ENCODE peak calls at places on chromosome 21, in five cellular contexts. One of them, this sample, is unnamed. For H3K4me1, the result is how much of the 10 kb centered on the place peaks cover.

GRCh38 chr21:31132574-31133242 is 94.4 kb upstream of the KRTAP19-8 start:
- DNase-seq in A549: no peak
- DNase-seq in Panc1: no peak
- DNase-seq in colonic mucosa: no peak
- DNase-seq in CD4-positive, alpha-beta memory T cell: peak
- DNase-seq in this sample: peak

GRCh38 chr21:15498455-15498854 is 231.3 kb upstream of the USP25 start:
- DNase-seq in A549: no peak
- DNase-seq in Panc1: no peak
- DNase-seq in colonic mucosa: no peak
- DNase-seq in CD4-positive, alpha-beta memory T cell: no peak
- DNase-seq in this sample: no peak

GRCh38 chr21:41283211-41283818 is 33.3 kb upstream of the FAM3B start:
- DNase-seq in A549: peak
- DNase-seq in Panc1: peak
- DNase-seq in colonic mucosa: peak
- DNase-seq in CD4-positive, alpha-beta memory T cell: peak
- DNase-seq in this sample: peak

GRCh38 chr21:25895565-25896205 is 160.9 kb downstream of the GABPA start:
- DNase-seq in A549: no peak
- DNase-seq in Panc1: no peak
- DNase-seq in colonic mucosa: no peak
- DNase-seq in CD4-positive, alpha-beta memory T cell: peak
- DNase-seq in this sample: peak

GRCh38 chr21:31216206-31216605 is 127.9 kb downstream of the TIAM1 start:
- DNase-seq in A549: no peak
- DNase-seq in Panc1: no peak
- DNase-seq in colonic mucosa: no peak
- DNase-seq in CD4-positive, alpha-beta memory T cell: no peak
- DNase-seq in this sample: no peak

GRCh38 chr21:31731802-31732537 is at the start of gene SCAF4:
- DNase-seq in A549: peak
- DNase-seq in Panc1: no peak
- DNase-seq in colonic mucosa: peak
- DNase-seq in CD4-positive, alpha-beta memory T cell: peak
- DNase-seq in this sample: peak

GRCh38 chr21:23003951-23004350 is 2005.7 kb downstream of the NCAM2 start:
- DNase-seq in A549: no peak
- DNase-seq in Panc1: no peak
- DNase-seq in colonic mucosa: no peak
- DNase-seq in CD4-positive, alpha-beta memory T cell: no peak
- DNase-seq in this sample: no peak

GRCh38 chr21:14766241-14766640 is 220.1 kb upstream of the SAMSN1 start:
- DNase-seq in A549: peak
- DNase-seq in Panc1: no peak
- DNase-seq in colonic mucosa: no peak
- DNase-seq in CD4-positive, alpha-beta memory T cell: no peak
- DNase-seq in this sample: no peak

GRCh38 chr21:22490044-22490443 is 1491.8 kb downstream of the NCAM2 start:
- DNase-seq in A549: no peak
- DNase-seq in Panc1: no peak
- DNase-seq in colonic mucosa: no peak
- DNase-seq in CD4-positive, alpha-beta memory T cell: no peak
- DNase-seq in this sample: no peak

GRCh38 chr21:26597981-26598380 is 24.9 kb upstream of the CYYR1 start:
- DNase-seq in A549: no peak
- DNase-seq in Panc1: no peak
- DNase-seq in colonic mucosa: no peak
- DNase-seq in CD4-positive, alpha-beta memory T cell: no peak
- DNase-seq in this sample: no peak

GRCh38 chr21:28018741-28019669 is 973.7 kb downstream of the LTN1 start:
- DNase-seq in A549: no peak
- DNase-seq in Panc1: no peak
- DNase-seq in colonic mucosa: no peak
- DNase-seq in CD4-positive, alpha-beta memory T cell: no peak
- DNase-seq in this sample: peak

GRCh38 chr21:31623664-31624063 is 35.8 kb upstream of the SOD1 start:
- DNase-seq in A549: no peak
- DNase-seq in Panc1: no peak
- DNase-seq in colonic mucosa: no peak
- DNase-seq in CD4-positive, alpha-beta memory T cell: no peak
- DNase-seq in this sample: no peak

GRCh38 chr21:35779690-35780570 is 280.4 kb downstream of the SETD4 start:
- DNase-seq in A549: no peak
- DNase-seq in Panc1: no peak
- DNase-seq in colonic mucosa: no peak
- DNase-seq in CD4-positive, alpha-beta memory T cell: no peak
- DNase-seq in this sample: peak

GRCh38 chr21:41241341-41241740 is 73.4 kb downstream of the BACE2 start:
- DNase-seq in A549: no peak
- DNase-seq in Panc1: no peak
- DNase-seq in colonic mucosa: peak
- DNase-seq in CD4-positive, alpha-beta memory T cell: no peak
- DNase-seq in this sample: no peak

GRCh38 chr21:27365394-27365793 is 398.5 kb upstream of the ADAMTS5 start:
- DNase-seq in A549: no peak
- DNase-seq in Panc1: no peak
- DNase-seq in colonic mucosa: no peak
- DNase-seq in CD4-positive, alpha-beta memory T cell: no peak
- DNase-seq in this sample: no peak

GRCh38 chr21:14864211-14865021 is 200.4 kb downstream of the NRIP1 start:
- DNase-seq in A549: peak
- DNase-seq in Panc1: no peak
- DNase-seq in colonic mucosa: peak
- DNase-seq in CD4-positive, alpha-beta memory T cell: peak
- DNase-seq in this sample: peak

GRCh38 chr21:32186843-32187242 is 92.0 kb downstream of the MIS18A start:
- DNase-seq in A549: no peak
- DNase-seq in Panc1: no peak
- DNase-seq in colonic mucosa: no peak
- DNase-seq in CD4-positive, alpha-beta memory T cell: no peak
- DNase-seq in this sample: no peak

GRCh38 chr21:17293194-17293593 is 219.6 kb upstream of the CXADR start:
- DNase-seq in A549: no peak
- DNase-seq in Panc1: no peak
- DNase-seq in colonic mucosa: no peak
- DNase-seq in CD4-positive, alpha-beta memory T cell: no peak
- DNase-seq in this sample: no peak

GRCh38 chr21:16891821-16892220 is 621.0 kb upstream of the CXADR start:
- DNase-seq in A549: peak
- DNase-seq in Panc1: no peak
- DNase-seq in colonic mucosa: no peak
- DNase-seq in CD4-positive, alpha-beta memory T cell: no peak
- DNase-seq in this sample: no peak

GRCh38 chr21:40186036-40186435 is 318.8 kb downstream of the PCP4 start:
- DNase-seq in A549: no peak
- DNase-seq in Panc1: no peak
- DNase-seq in colonic mucosa: no peak
- DNase-seq in CD4-positive, alpha-beta memory T cell: no peak
- DNase-seq in this sample: no peak

GRCh38 chr21:35400233-35400939 is 351.3 kb upstream of the RUNX1 start:
- DNase-seq in A549: peak
- DNase-seq in Panc1: peak
- DNase-seq in colonic mucosa: peak
- DNase-seq in CD4-positive, alpha-beta memory T cell: peak
- DNase-seq in this sample: peak

GRCh38 chr21:35316933-35317332 is 267.8 kb upstream of the RUNX1 start:
- DNase-seq in A549: no peak
- DNase-seq in Panc1: no peak
- DNase-seq in colonic mucosa: no peak
- DNase-seq in CD4-positive, alpha-beta memory T cell: no peak
- DNase-seq in this sample: peak

GRCh38 chr21:15682977-15683376 is 46.8 kb upstream of the USP25 start:
- DNase-seq in A549: no peak
- DNase-seq in Panc1: no peak
- DNase-seq in colonic mucosa: no peak
- DNase-seq in CD4-positive, alpha-beta memory T cell: no peak
- DNase-seq in this sample: no peak

GRCh38 chr21:17044696-17045095 is 468.1 kb upstream of the CXADR start:
- DNase-seq in A549: no peak
- DNase-seq in Panc1: no peak
- DNase-seq in colonic mucosa: no peak
- DNase-seq in CD4-positive, alpha-beta memory T cell: no peak
- DNase-seq in this sample: no peak

DNA sequence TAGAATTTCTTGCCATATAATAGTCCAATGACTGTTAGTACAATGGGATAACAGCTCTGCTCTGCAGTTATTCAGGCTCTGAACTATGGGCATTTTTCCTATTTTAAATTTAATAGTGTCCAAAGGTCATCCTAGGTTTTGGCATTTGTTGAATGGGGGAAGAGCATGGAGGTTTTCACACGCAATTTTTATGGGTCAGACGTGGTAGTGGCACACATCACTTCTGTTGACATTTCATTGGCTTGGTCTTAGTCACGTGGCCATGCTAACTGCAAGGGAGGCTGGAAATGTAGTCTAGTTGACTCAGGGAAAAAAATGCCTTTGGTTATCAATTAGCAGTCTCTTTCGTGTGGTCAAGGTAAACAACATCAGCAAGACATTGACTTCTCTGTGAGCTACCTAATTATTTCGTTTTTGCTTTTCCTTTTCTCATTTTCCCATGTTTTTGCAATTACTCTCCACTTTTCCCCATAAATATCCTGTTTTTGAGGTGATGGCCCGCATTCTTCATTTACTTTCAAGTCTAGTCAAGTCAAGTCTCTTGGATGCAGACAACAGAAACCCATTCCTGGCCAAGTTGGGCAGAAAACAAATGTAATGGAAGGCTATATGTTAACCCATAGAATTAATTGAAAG is 82.8 kb downstream of the DYRK1A start:
- DNase-seq in A549: no peak
- DNase-seq in Panc1: no peak
- DNase-seq in colonic mucosa: no peak
- DNase-seq in CD4-positive, alpha-beta memory T cell: no peak
- DNase-seq in this sample: no peak
- H3K4me1 ChIP-seq in A549: half or more
- H3K4me1 ChIP-seq in Panc1: under half
- H3K4me1 ChIP-seq in colonic mucosa: under half
- H3K4me1 ChIP-seq in CD4-positive, alpha-beta memory T cell: half or more
- H3K4me1 ChIP-seq in this sample: under half

GRCh38 chr21:24456358-24456757 is 1150.9 kb downstream of the MRPL39 start:
- DNase-seq in A549: no peak
- DNase-seq in Panc1: no peak
- DNase-seq in colonic mucosa: no peak
- DNase-seq in CD4-positive, alpha-beta memory T cell: no peak
- DNase-seq in this sample: no peak
- H3K4me1 ChIP-seq in A549: under half
- H3K4me1 ChIP-seq in Panc1: under half
- H3K4me1 ChIP-seq in colonic mucosa: under half
- H3K4me1 ChIP-seq in CD4-positive, alpha-beta memory T cell: under half
- H3K4me1 ChIP-seq in this sample: under half

GRCh38 chr21:29148535-29148934 is 18.1 kb downstream of the MAP3K7CL start:
- DNase-seq in A549: no peak
- DNase-seq in Panc1: no peak
- DNase-seq in colonic mucosa: no peak
- DNase-seq in CD4-positive, alpha-beta memory T cell: no peak
- DNase-seq in this sample: no peak

GRCh38 chr21:29145837-29146453 is 15.5 kb downstream of the MAP3K7CL start:
- DNase-seq in A549: no peak
- DNase-seq in Panc1: no peak
- DNase-seq in colonic mucosa: no peak
- DNase-seq in CD4-positive, alpha-beta memory T cell: no peak
- DNase-seq in this sample: peak

GRCh38 chr21:29145354-29145782 is 14.9 kb downstream of the MAP3K7CL start:
- DNase-seq in A549: peak
- DNase-seq in Panc1: peak
- DNase-seq in colonic mucosa: no peak
- DNase-seq in CD4-positive, alpha-beta memory T cell: no peak
- DNase-seq in this sample: peak

GRCh38 chr21:29144736-29145353 is 14.4 kb downstream of the MAP3K7CL start:
- DNase-seq in A549: no peak
- DNase-seq in Panc1: no peak
- DNase-seq in colonic mucosa: no peak
- DNase-seq in CD4-positive, alpha-beta memory T cell: no peak
- DNase-seq in this sample: no peak

DNA sequence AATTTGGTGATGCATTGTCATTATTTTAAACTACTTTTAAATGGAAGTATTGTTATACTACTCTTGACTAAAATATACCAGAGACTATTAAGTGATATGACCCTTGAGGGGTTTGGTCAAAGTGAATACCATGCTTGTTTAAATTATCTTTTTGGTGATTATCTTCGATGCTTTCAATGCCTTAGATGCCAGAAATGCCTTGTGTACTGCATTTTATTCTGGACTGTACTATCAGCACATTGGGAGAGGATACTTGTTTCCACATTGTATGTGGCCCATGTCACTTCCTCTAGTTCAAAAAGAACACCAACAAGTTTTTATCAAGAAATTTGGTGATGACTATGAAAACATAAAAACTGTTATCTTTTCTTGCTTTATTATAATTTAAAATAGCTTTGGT is 16.3 kb downstream of the MAP3K7CL start:
- DNase-seq in A549: no peak
- DNase-seq in Panc1: no peak
- DNase-seq in colonic mucosa: no peak
- DNase-seq in CD4-positive, alpha-beta memory T cell: no peak
- DNase-seq in this sample: no peak
- H3K4me1 ChIP-seq in A549: under half
- H3K4me1 ChIP-seq in Panc1: under half
- H3K4me1 ChIP-seq in colonic mucosa: under half
- H3K4me1 ChIP-seq in CD4-positive, alpha-beta memory T cell: under half
- H3K4me1 ChIP-seq in this sample: under half

DNA sequence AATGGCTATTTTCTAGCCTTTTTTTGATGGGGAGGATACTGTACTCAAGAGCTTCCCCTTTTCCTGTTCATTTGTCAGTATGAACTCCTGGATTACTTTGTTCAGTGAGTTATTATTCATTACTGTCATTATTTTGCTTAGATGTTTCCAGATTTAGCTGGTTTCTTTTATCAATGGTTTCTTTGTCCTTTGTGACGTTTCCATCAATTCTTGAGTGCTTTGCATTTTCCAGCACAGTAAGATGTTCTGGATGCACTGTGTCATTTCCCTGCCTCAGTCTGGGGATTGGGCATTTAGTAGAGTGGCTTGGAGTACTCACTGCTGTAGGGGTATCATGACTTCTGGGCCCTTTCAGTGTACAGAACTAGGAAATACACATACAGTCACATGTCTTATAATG is 34.2 kb downstream of the MRPS6 start:
- DNase-seq in A549: no peak
- DNase-seq in Panc1: no peak
- DNase-seq in colonic mucosa: no peak
- DNase-seq in CD4-positive, alpha-beta memory T cell: no peak
- DNase-seq in this sample: no peak
- H3K4me1 ChIP-seq in A549: under half
- H3K4me1 ChIP-seq in Panc1: under half
- H3K4me1 ChIP-seq in colonic mucosa: under half
- H3K4me1 ChIP-seq in CD4-positive, alpha-beta memory T cell: under half
- H3K4me1 ChIP-seq in this sample: under half

GRCh38 chr21:42387843-42388242 is 8.0 kb downstream of the TMPRSS3 start:
- DNase-seq in A549: no peak
- DNase-seq in Panc1: no peak
- DNase-seq in colonic mucosa: no peak
- DNase-seq in CD4-positive, alpha-beta memory T cell: no peak
- DNase-seq in this sample: no peak
- H3K4me1 ChIP-seq in A549: under half
- H3K4me1 ChIP-seq in Panc1: under half
- H3K4me1 ChIP-seq in colonic mucosa: under half
- H3K4me1 ChIP-seq in CD4-positive, alpha-beta memory T cell: under half
- H3K4me1 ChIP-seq in this sample: under half

GRCh38 chr21:45699966-45700365 is 56.4 kb downstream of the PCBP3 start:
- DNase-seq in A549: no peak
- DNase-seq in Panc1: no peak
- DNase-seq in colonic mucosa: no peak
- DNase-seq in CD4-positive, alpha-beta memory T cell: no peak
- DNase-seq in this sample: no peak
- H3K4me1 ChIP-seq in A549: under half
- H3K4me1 ChIP-seq in Panc1: under half
- H3K4me1 ChIP-seq in colonic mucosa: under half
- H3K4me1 ChIP-seq in CD4-positive, alpha-beta memory T cell: under half
- H3K4me1 ChIP-seq in this sample: under half